ENCODE peak calls at places on chromosomes 6 and 20, in four cellular contexts. One of them, this sample, is unnamed.
A peak's percentile ranks its signal among the peaks of the same experiment; 100 is the strongest.

GRCh38 chr6:54737247-54737646 is 109.3 kb upstream of the FAM83B start:
- DNase-seq in neural progenitor cell: peak; percentile 19
- DNase-seq in astrocyte of the cerebellum: no peak
- DNase-seq in stomach: no peak
- DNase-seq in this sample: no peak

GRCh38 chr6:16729183-16729696 is 32.0 kb downstream of the ATXN1 start:
- DNase-seq in neural progenitor cell: no peak
- DNase-seq in astrocyte of the cerebellum: no peak
- DNase-seq in stomach: no peak
- DNase-seq in this sample: no peak

GRCh38 chr6:91575032-91575431 is 988.2 kb upstream of the MAP3K7 start:
- DNase-seq in neural progenitor cell: no peak
- DNase-seq in astrocyte of the cerebellum: no peak
- DNase-seq in stomach: no peak
- DNase-seq in this sample: no peak

GRCh38 chr20:22379472-22379871 is 204.9 kb downstream of the FOXA2 start:
- DNase-seq in neural progenitor cell: no peak
- DNase-seq in astrocyte of the cerebellum: no peak
- DNase-seq in stomach: no peak
- DNase-seq in this sample: peak; percentile 9

GRCh38 chr6:169169375-169169774 is 84.3 kb downstream of the THBS2 start:
- DNase-seq in neural progenitor cell: no peak
- DNase-seq in astrocyte of the cerebellum: no peak
- DNase-seq in stomach: peak; percentile 21
- DNase-seq in this sample: no peak

GRCh38 chr6:11025911-11026635 is 18.0 kb downstream of the ELOVL2 start:
- DNase-seq in neural progenitor cell: peak; percentile 45
- DNase-seq in astrocyte of the cerebellum: no peak
- DNase-seq in stomach: no peak
- DNase-seq in this sample: no peak

GRCh38 chr6:111478064-111478476 is 4.9 kb downstream of the REV3L start:
- DNase-seq in neural progenitor cell: no peak
- DNase-seq in astrocyte of the cerebellum: no peak
- DNase-seq in stomach: no peak
- DNase-seq in this sample: no peak

GRCh38 chr6:39812853-39813533 is 20.8 kb downstream of the DAAM2 start:
- DNase-seq in neural progenitor cell: no peak
- DNase-seq in astrocyte of the cerebellum: peak; percentile 37
- DNase-seq in stomach: no peak
- DNase-seq in this sample: peak; percentile 28

GRCh38 chr6:162177733-162178132 is 549.8 kb downstream of the PRKN start:
- DNase-seq in neural progenitor cell: peak; percentile 15
- DNase-seq in astrocyte of the cerebellum: peak; percentile 11
- DNase-seq in stomach: no peak
- DNase-seq in this sample: no peak

GRCh38 chr6:57305754-57306153 is 11.7 kb upstream of the PRIM2 start:
- DNase-seq in neural progenitor cell: no peak
- DNase-seq in astrocyte of the cerebellum: no peak
- DNase-seq in stomach: no peak
- DNase-seq in this sample: no peak

GRCh38 chr6:348860-349396 is 42.6 kb upstream of the IRF4 start:
- DNase-seq in neural progenitor cell: no peak
- DNase-seq in astrocyte of the cerebellum: no peak
- DNase-seq in stomach: no peak
- DNase-seq in this sample: no peak

GRCh38 chr6:15184441-15184861 is 61.4 kb upstream of the JARID2 start:
- DNase-seq in neural progenitor cell: no peak
- DNase-seq in astrocyte of the cerebellum: no peak
- DNase-seq in stomach: no peak
- DNase-seq in this sample: no peak

GRCh38 chr20:61588356-61589054 is 336.4 kb downstream of the CDH4 start:
- DNase-seq in neural progenitor cell: no peak
- DNase-seq in astrocyte of the cerebellum: peak; percentile 20
- DNase-seq in stomach: no peak
- DNase-seq in this sample: peak; percentile 76

GRCh38 chr20:48298851-48299484 is 513.7 kb upstream of the SULF2 start:
- DNase-seq in neural progenitor cell: peak; percentile 25
- DNase-seq in astrocyte of the cerebellum: peak; percentile 96
- DNase-seq in stomach: no peak
- DNase-seq in this sample: peak; percentile 92

GRCh38 chr6:106927531-106928398 is 46.8 kb downstream of the CD24 start:
- DNase-seq in neural progenitor cell: peak; percentile 87
- DNase-seq in astrocyte of the cerebellum: peak; percentile 26
- DNase-seq in stomach: peak; percentile 57
- DNase-seq in this sample: peak; percentile 15

GRCh38 chr20:57437672-57438330 is 46.6 kb downstream of the RBM38 start:
- DNase-seq in neural progenitor cell: no peak
- DNase-seq in astrocyte of the cerebellum: no peak
- DNase-seq in stomach: no peak
- DNase-seq in this sample: no peak

GRCh38 chr20:57438552-57438951 is 47.4 kb downstream of the RBM38 start:
- DNase-seq in neural progenitor cell: no peak
- DNase-seq in astrocyte of the cerebellum: no peak
- DNase-seq in stomach: no peak
- DNase-seq in this sample: no peak

GRCh38 chr20:57439993-57440392 is 48.8 kb downstream of the RBM38 start:
- DNase-seq in neural progenitor cell: no peak
- DNase-seq in astrocyte of the cerebellum: no peak
- DNase-seq in stomach: no peak
- DNase-seq in this sample: no peak

GRCh38 chr20:57440678-57441509 is 49.7 kb downstream of the RBM38 start:
- DNase-seq in neural progenitor cell: peak; percentile 65
- DNase-seq in astrocyte of the cerebellum: no peak
- DNase-seq in stomach: peak; percentile 81
- DNase-seq in this sample: peak; percentile 49

GRCh38 chr20:57439432-57439831 is 48.2 kb downstream of the RBM38 start:
- DNase-seq in neural progenitor cell: no peak
- DNase-seq in astrocyte of the cerebellum: no peak
- DNase-seq in stomach: peak; percentile 94
- DNase-seq in this sample: no peak
- TF ChIP-seq CTCF in neural progenitor cell: no peak
- TF ChIP-seq CTCF in astrocyte of the cerebellum: no peak
- TF ChIP-seq CTCF in stomach: no peak
- TF ChIP-seq CTCF in this sample: no peak

GRCh38 chr20:53045941-53046340 is 73.8 kb downstream of the TSHZ2 start:
- DNase-seq in neural progenitor cell: no peak
- DNase-seq in astrocyte of the cerebellum: no peak
- DNase-seq in stomach: no peak
- DNase-seq in this sample: no peak
- H3K4me3 ChIP-seq in neural progenitor cell: no peak overlapping the region
- H3K4me3 ChIP-seq in astrocyte of the cerebellum: no peak overlapping the region
- H3K4me3 ChIP-seq in stomach: no peak overlapping the region
- H3K4me3 ChIP-seq in this sample: no peak overlapping the region

GRCh38 chr6:41190791-41191190 is 10.2 kb downstream of the TREML2 start:
- DNase-seq in neural progenitor cell: no peak
- DNase-seq in astrocyte of the cerebellum: no peak
- DNase-seq in stomach: no peak
- DNase-seq in this sample: no peak
- TF ChIP-seq CTCF in neural progenitor cell: no peak
- TF ChIP-seq CTCF in astrocyte of the cerebellum: no peak
- TF ChIP-seq CTCF in stomach: no peak
- TF ChIP-seq CTCF in this sample: no peak

GRCh38 chr6:44254957-44255808 is 2.1 kb downstream of the SLC35B2 start:
- DNase-seq in neural progenitor cell: no peak
- DNase-seq in astrocyte of the cerebellum: no peak
- DNase-seq in stomach: no peak
- DNase-seq in this sample: peak; percentile 50
- H3K4me3 ChIP-seq in neural progenitor cell: peak overlapping the region; percentile 96
- H3K4me3 ChIP-seq in astrocyte of the cerebellum: no peak overlapping the region
- H3K4me3 ChIP-seq in stomach: no peak overlapping the region
- H3K4me3 ChIP-seq in this sample: no peak overlapping the region

GRCh38 chr20:2402271-2402980 is 21.7 kb downstream of the TGM6 start:
- DNase-seq in neural progenitor cell: peak; percentile 16
- DNase-seq in astrocyte of the cerebellum: no peak
- DNase-seq in stomach: no peak
- DNase-seq in this sample: peak; percentile 65
- TF ChIP-seq CTCF in neural progenitor cell: peak; percentile 36
- TF ChIP-seq CTCF in astrocyte of the cerebellum: peak; percentile 46
- TF ChIP-seq CTCF in stomach: no peak
- TF ChIP-seq CTCF in this sample: peak; percentile 61

GRCh38 chr6:128558021-128558420 is 37.6 kb upstream of the PTPRK start:
- DNase-seq in neural progenitor cell: no peak
- DNase-seq in astrocyte of the cerebellum: no peak
- DNase-seq in stomach: no peak
- DNase-seq in this sample: no peak
- H3K4me3 ChIP-seq in neural progenitor cell: no peak overlapping the region
- H3K4me3 ChIP-seq in astrocyte of the cerebellum: no peak overlapping the region
- H3K4me3 ChIP-seq in stomach: no peak overlapping the region
- H3K4me3 ChIP-seq in this sample: no peak overlapping the region

GRCh38 chr20:40606237-40606636 is 82.8 kb downstream of the MAFB start:
- DNase-seq in neural progenitor cell: no peak
- DNase-seq in astrocyte of the cerebellum: no peak
- DNase-seq in stomach: no peak
- DNase-seq in this sample: no peak

GRCh38 chr20:40599987-40600386 is 89.0 kb downstream of the MAFB start:
- DNase-seq in neural progenitor cell: no peak
- DNase-seq in astrocyte of the cerebellum: no peak
- DNase-seq in stomach: no peak
- DNase-seq in this sample: no peak

GRCh38 chr20:40603057-40603651 is 85.9 kb downstream of the MAFB start:
- DNase-seq in neural progenitor cell: no peak
- DNase-seq in astrocyte of the cerebellum: no peak
- DNase-seq in stomach: no peak
- DNase-seq in this sample: no peak

GRCh38 chr20:40604416-40604815 is 84.6 kb downstream of the MAFB start:
- DNase-seq in neural progenitor cell: no peak
- DNase-seq in astrocyte of the cerebellum: no peak
- DNase-seq in stomach: no peak
- DNase-seq in this sample: no peak

DNA sequence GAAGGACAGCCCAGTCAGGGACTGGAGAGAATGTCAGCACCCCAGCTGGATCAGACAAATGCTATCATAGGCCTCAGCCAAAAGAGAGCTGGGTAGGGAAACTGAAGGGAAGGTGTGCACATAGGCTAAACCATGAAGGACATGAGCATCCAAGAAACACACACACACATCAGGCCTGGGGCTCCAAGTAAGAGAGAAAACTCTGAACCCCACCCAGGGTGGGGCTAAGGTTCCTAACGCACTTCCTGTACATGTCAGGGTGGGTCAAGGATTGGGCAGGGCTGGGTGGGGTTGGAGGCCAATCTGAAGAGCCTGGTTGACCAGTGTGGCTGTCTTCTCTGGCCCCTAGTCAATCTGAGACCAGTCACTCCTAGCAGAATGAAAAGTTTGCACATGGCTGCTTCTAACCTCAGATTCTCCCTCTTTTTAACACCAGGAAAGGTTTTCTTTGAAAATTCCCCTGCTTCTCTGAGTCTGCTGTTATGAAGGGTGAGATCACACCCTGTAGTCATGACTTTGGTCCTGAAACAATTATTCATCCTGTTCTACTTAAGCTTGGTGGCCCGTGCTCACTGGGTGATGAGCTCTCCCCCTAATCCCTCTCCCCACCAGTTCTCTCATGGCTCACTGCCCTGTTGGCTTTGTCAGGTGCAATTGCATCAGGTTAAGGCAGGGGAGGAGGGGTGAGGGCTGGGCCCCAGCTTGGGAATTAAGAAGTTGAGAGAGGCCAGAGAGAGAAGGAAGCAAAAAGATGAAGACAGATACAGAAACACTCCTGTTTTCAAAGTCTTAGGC is 88.4 kb downstream of the MAFB start:
- DNase-seq in neural progenitor cell: no peak
- DNase-seq in astrocyte of the cerebellum: no peak
- DNase-seq in stomach: no peak
- DNase-seq in this sample: no peak
- TF ChIP-seq CTCF in neural progenitor cell: no peak
- TF ChIP-seq CTCF in astrocyte of the cerebellum: no peak
- TF ChIP-seq CTCF in stomach: no peak
- TF ChIP-seq CTCF in this sample: no peak

DNA sequence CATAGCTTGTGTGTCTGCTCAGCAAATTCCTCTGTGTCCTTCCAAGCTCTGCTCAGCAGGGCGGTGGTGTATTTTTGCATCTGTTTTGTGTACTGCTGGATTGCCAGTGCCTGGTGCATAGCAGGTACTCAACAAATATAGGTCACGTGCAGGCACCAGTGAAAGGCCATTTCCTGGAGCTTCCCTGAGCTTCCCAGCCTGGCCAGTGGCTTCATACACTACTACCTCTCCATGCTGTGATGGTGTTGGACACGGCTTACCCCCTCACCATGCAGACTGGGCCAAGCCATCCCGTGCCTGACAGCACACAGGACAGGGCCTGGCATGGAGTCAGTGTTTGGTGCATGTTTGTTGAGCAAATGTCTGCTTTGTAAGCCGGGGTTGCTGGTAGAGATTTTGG is 7.7 kb upstream of the PHACTR3 start:
- DNase-seq in neural progenitor cell: no peak
- DNase-seq in astrocyte of the cerebellum: no peak
- DNase-seq in stomach: no peak
- DNase-seq in this sample: no peak
- H3K4me3 ChIP-seq in neural progenitor cell: no peak overlapping the region
- H3K4me3 ChIP-seq in astrocyte of the cerebellum: no peak overlapping the region
- H3K4me3 ChIP-seq in stomach: no peak overlapping the region
- H3K4me3 ChIP-seq in this sample: no peak overlapping the region

GRCh38 chr6:32216998-32217397 is 6.9 kb downstream of the NOTCH4 start:
- DNase-seq in neural progenitor cell: no peak
- DNase-seq in astrocyte of the cerebellum: no peak
- DNase-seq in stomach: no peak
- DNase-seq in this sample: no peak
- TF ChIP-seq CTCF in neural progenitor cell: no peak
- TF ChIP-seq CTCF in astrocyte of the cerebellum: no peak
- TF ChIP-seq CTCF in stomach: no peak
- TF ChIP-seq CTCF in this sample: no peak

DNA sequence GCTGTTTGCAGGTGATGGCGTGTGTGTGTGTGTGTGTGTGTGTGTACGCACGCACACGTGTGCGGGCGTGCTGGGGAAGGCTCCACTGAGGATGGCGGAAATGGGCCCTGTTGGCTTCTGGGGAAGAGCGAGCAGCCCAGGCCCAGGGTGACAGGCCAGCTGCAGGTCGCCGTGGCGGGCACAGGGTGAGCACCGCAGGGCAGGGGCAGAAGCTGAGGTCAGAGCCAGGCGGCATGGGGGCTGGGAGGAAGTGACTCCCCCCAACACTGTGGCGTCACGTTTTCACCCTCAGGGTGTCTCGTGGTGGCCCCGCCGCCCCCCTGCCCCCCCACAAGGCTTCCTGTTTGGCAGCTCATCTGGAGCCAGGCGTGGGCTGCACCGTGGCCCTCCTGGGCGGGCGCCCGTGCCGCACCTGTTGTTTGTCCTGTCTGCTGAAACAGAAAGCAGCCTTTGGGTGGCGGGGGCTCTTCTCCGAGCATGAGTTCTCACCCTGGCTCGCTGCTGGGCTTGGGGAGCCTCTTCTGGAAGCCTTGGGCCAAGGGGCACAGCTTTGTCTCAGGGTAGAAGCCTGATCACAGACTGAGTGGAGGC is 7.1 kb downstream of the RBM38 start:
- DNase-seq in neural progenitor cell: no peak
- DNase-seq in astrocyte of the cerebellum: no peak
- DNase-seq in stomach: peak; percentile 80
- DNase-seq in this sample: no peak
- H3K4me3 ChIP-seq in neural progenitor cell: no peak overlapping the region
- H3K4me3 ChIP-seq in astrocyte of the cerebellum: no peak overlapping the region
- H3K4me3 ChIP-seq in stomach: peak overlapping the region; percentile 17
- H3K4me3 ChIP-seq in this sample: no peak overlapping the region